ENCODE peak calls at places on chromosomes 4 and X, in six cellular contexts. R is stimulated activated CD4-positive, alpha-beta T cell treated with anti-CD3 and anti-CD28 coated beads, TNF-alpha, amount 100 ng/mL, for 48 hours; X is NCI-H1092; F is fibroblast of gingiva; T is CD4-positive, alpha-beta T cell; Y is GM03348. Q is an unnamed sample.
A peak's percentile ranks its signal among the peaks of the same experiment; 100 is the strongest.

GRCh38 chr4:53711916-53712315 is 120.6 kb upstream of the LNX1 start:
- DNase-seq in R (no peak), X (no peak), F (peak; percentile 63), T (no peak), Y (no peak), Q (no peak)

GRCh38 chr4:156608651-156609050 is 362.9 kb downstream of the PDGFC start:
- DNase-seq in R (no peak), X (no peak), F (no peak), T (no peak), Y (no peak), Q (no peak)

GRCh38 chrX:29039501-29039900 is 452.3 kb downstream of the IL1RAPL1 start:
- DNase-seq in R (no peak), X (no peak), F (no peak), T (no peak), Y (no peak), Q (no peak)

GRCh38 chr4:184583738-184584502 is 65.3 kb downstream of the CASP3 start:
- DNase-seq in R (no peak), X (no peak), F (no peak), T (no peak), Y (no peak), Q (no peak)

GRCh38 chrX:42714981-42715688 is 62.8 kb downstream of the PPP1R2C start:
- DNase-seq in R (no peak), X (no peak), F (peak; percentile 2), T (peak; percentile 37), Y (no peak), Q (no peak)

GRCh38 chr4:86977621-86978184 is 42.9 kb downstream of the AFF1 start:
- DNase-seq in R (no peak), X (no peak), F (peak; percentile 26), T (no peak), Y (no peak), Q (no peak)

GRCh38 chr4:76896731-76897521 is 1.0 kb downstream of the SOWAHB start:
- DNase-seq in R (no peak), X (peak; percentile 56), F (no peak), T (peak; percentile 14), Y (peak; percentile 51), Q (no peak)

GRCh38 chr4:172042714-172043114 is 229.5 kb downstream of the GALNTL6 start:
- DNase-seq in R (no peak), X (peak; percentile 22), F (no peak), T (no peak), Y (no peak), Q (no peak)

GRCh38 chrX:112368371-112368770 is 285.8 kb upstream of the TRPC5 start:
- DNase-seq in R (no peak), X (no peak), F (no peak), T (no peak), Y (peak; percentile 1), Q (no peak)